ENCODE peak calls at places on chromosomes 5 and 9, in five cellular contexts. P is left ventricle myocardium inferior, M is iPS-NIHi11, U is left lobe of liver, T is T-helper 9 cell. H is an unnamed sample.

GRCh38 chr5:172911976-172912375 is 47.2 kb upstream of the RPL26L1 start:
- DNase-seq in P (no peak), M (no peak), U (no peak), T (no peak), H (no peak)

GRCh38 chr9:134047868-134048581 is 19.8 kb downstream of the BRD3 start:
- DNase-seq in P (no peak), M (peak; percentile 12), U (no peak), T (no peak), H (no peak)

GRCh38 chr9:125372441-125373226 is 111.0 kb downstream of the GAPVD1 start:
- DNase-seq in P (no peak), M (no peak), U (no peak), T (no peak), H (no peak)

GRCh38 chr5:14258840-14259239 is 115.7 kb downstream of the TRIO start:
- DNase-seq in P (no peak), M (peak; percentile 64), U (no peak), T (no peak), H (no peak)

GRCh38 chr5:141636106-141636412 is 590 bp downstream of the HDAC3 start:
- DNase-seq in P (no peak), M (no peak), U (no peak), T (no peak), H (no peak)

GRCh38 chr9:38022203-38022602 is 46.8 kb downstream of the SHB start:
- DNase-seq in P (no peak), M (no peak), U (no peak), T (no peak), H (no peak)

GRCh38 chr5:176747670-176748072 is 62.7 kb upstream of the UNC5A start:
- DNase-seq in P (no peak), M (no peak), U (peak; percentile 28), T (no peak), H (peak; percentile 37)

GRCh38 chr9:113993838-113994540 is 84.1 kb downstream of the AMBP start:
- DNase-seq in P (peak; percentile 87), M (no peak), U (peak; percentile 97), T (no peak), H (peak; percentile 85)

GRCh38 chr5:91098581-91098980 is 284.5 kb downstream of the ARRDC3 start:
- DNase-seq in P (no peak), M (no peak), U (no peak), T (no peak), H (no peak)

GRCh38 chr5:126531543-126532120 is 63.4 kb downstream of the ALDH7A1 start:
- DNase-seq in P (no peak), M (no peak), U (no peak), T (no peak), H (no peak)

GRCh38 chr9:126411225-126411947 is 84.8 kb downstream of the MVB12B start:
- DNase-seq in P (no peak), M (no peak), U (no peak), T (no peak), H (peak; percentile 41)

GRCh38 chr9:35658144-35658893 is at the start of gene CCDC107:
- DNase-seq in P (peak; percentile 87), M (peak; percentile 92), U (peak; percentile 89), T (peak; percentile 80), H (peak; percentile 97)

GRCh38 chr5:155380480-155380879 is 366.9 kb downstream of the KIF4B start:
- DNase-seq in P (no peak), M (no peak), U (no peak), T (no peak), H (no peak)

GRCh38 chr5:1660037-1660400 is 136.3 kb upstream of the LPCAT1 start:
- DNase-seq in P (no peak), M (no peak), U (no peak), T (no peak), H (no peak)

GRCh38 chr5:111556504-111556903 is 44.2 kb upstream of the STARD4 start:
- DNase-seq in P (no peak), M (no peak), U (no peak), T (no peak), H (no peak)

GRCh38 chr9:124941689-124942561 is 1.0 kb upstream of the GOLGA1 start:
- DNase-seq in P (peak; percentile 47), M (peak; percentile 10), U (peak; percentile 74), T (peak; percentile 51), H (peak; percentile 93)

GRCh38 chr9:76654051-76654461 is 110.2 kb upstream of the PCA3 start:
- DNase-seq in P (no peak), M (no peak), U (no peak), T (no peak), H (no peak)

GRCh38 chr9:94719878-94720277 is 6.6 kb upstream of the AOPEP start:
- DNase-seq in P (no peak), M (no peak), U (no peak), T (no peak), H (no peak)

GRCh38 chr5:57349214-57349613 is 133.4 kb downstream of the ACTBL2 start:
- DNase-seq in P (no peak), M (no peak), U (no peak), T (no peak), H (no peak)

GRCh38 chr9:69339620-69340019 is 14.6 kb downstream of the ENTREP1 start:
- DNase-seq in P (peak; percentile 29), M (peak; percentile 24), U (no peak), T (no peak), H (no peak)

GRCh38 chr9:122263699-122264349 is 816 bp downstream of the RBM18 start:
- DNase-seq in P (no peak), M (no peak), U (no peak), T (no peak), H (no peak)

GRCh38 chr5:163409384-163409783 is 28.0 kb upstream of the CCNG1 start:
- DNase-seq in P (no peak), M (no peak), U (no peak), T (no peak), H (no peak)

GRCh38 chr5:145829708-145830361 is 5.3 kb downstream of the PRELID2 start:
- DNase-seq in P (no peak), M (no peak), U (no peak), T (no peak), H (no peak)

GRCh38 chr9:104784098-104784497 is 20.2 kb downstream of the NIPSNAP3B start:
- DNase-seq in P (no peak), M (no peak), U (no peak), T (no peak), H (no peak)

GRCh38 chr5:390571-391491 is 52.1 kb upstream of the EXOC3 start:
- DNase-seq in P (no peak), M (no peak), U (no peak), T (no peak), H (no peak)

GRCh38 chr5:3252235-3252634 is 343.4 kb upstream of the IRX1 start:
- DNase-seq in P (no peak), M (no peak), U (no peak), T (no peak), H (no peak)

GRCh38 chr5:40984884-40985283 is 75.6 kb downstream of the C7 start:
- DNase-seq in P (no peak), M (no peak), U (no peak), T (no peak), H (no peak)

GRCh38 chr5:122929980-122930379 is 84.6 kb downstream of the SNX24 start:
- DNase-seq in P (no peak), M (no peak), U (no peak), T (no peak), H (no peak)